ENCODE peak calls at places on chromosomes 6 and 20, in six cellular contexts. One of them, this sample, is unnamed.

GRCh38 chr20:61913423-61914225 is 152.1 kb downstream of the TAF4 start:
- DNase-seq in stomach: no peak
- DNase-seq in HepG2: no peak
- DNase-seq in ovary: no peak
- DNase-seq in A549: no peak
- DNase-seq in IMR-90: no peak
- DNase-seq in this sample: no peak

GRCh38 chr20:31523361-31524283 is 9.4 kb downstream of the HM13 start:
- DNase-seq in stomach: no peak
- DNase-seq in HepG2: no peak
- DNase-seq in IMR-90: peak; percentile 23
- DNase-seq in ovary: no peak
- DNase-seq in A549: no peak
- DNase-seq in this sample: peak; percentile 42

GRCh38 chr6:5287205-5287965 is 26.1 kb downstream of the FARS2 start:
- DNase-seq in A549: no peak
- DNase-seq in ovary: no peak
- DNase-seq in HepG2: no peak
- DNase-seq in IMR-90: peak; percentile 88
- DNase-seq in stomach: no peak
- DNase-seq in this sample: peak; percentile 36

GRCh38 chr6:169777896-169778295 is 26.5 kb downstream of the ERMARD start:
- DNase-seq in ovary: no peak
- DNase-seq in A549: no peak
- DNase-seq in HepG2: no peak
- DNase-seq in IMR-90: no peak
- DNase-seq in stomach: no peak
- DNase-seq in this sample: no peak

GRCh38 chr20:30812739-30813411 is 444.6 kb upstream of the DEFB115 start:
- DNase-seq in stomach: no peak
- DNase-seq in A549: no peak
- DNase-seq in ovary: no peak
- DNase-seq in HepG2: no peak
- DNase-seq in IMR-90: no peak
- DNase-seq in this sample: no peak

GRCh38 chr20:15711177-15711576 is 862.1 kb downstream of the KIF16B start:
- DNase-seq in ovary: no peak
- DNase-seq in stomach: no peak
- DNase-seq in A549: no peak
- DNase-seq in HepG2: no peak
- DNase-seq in IMR-90: no peak
- DNase-seq in this sample: no peak

GRCh38 chr20:57243480-57244220 is 22.8 kb downstream of the BMP7 start:
- DNase-seq in HepG2: no peak
- DNase-seq in IMR-90: no peak
- DNase-seq in A549: no peak
- DNase-seq in stomach: no peak
- DNase-seq in ovary: no peak
- DNase-seq in this sample: no peak

GRCh38 chr6:127462391-127462790 is 3.2 kb upstream of the KIAA0408 start:
- DNase-seq in IMR-90: peak; percentile 10
- DNase-seq in stomach: no peak
- DNase-seq in HepG2: no peak
- DNase-seq in A549: peak; percentile 3
- DNase-seq in ovary: no peak
- DNase-seq in this sample: no peak

GRCh38 chr20:41275181-41275793 is 42.2 kb downstream of the ZHX3 start:
- DNase-seq in stomach: peak; percentile 38
- DNase-seq in HepG2: no peak
- DNase-seq in IMR-90: peak; percentile 73
- DNase-seq in A549: no peak
- DNase-seq in ovary: no peak
- DNase-seq in this sample: no peak

GRCh38 chr6:145929037-145929633 is 35.0 kb downstream of the SHPRH start:
- DNase-seq in A549: peak; percentile 1
- DNase-seq in stomach: no peak
- DNase-seq in IMR-90: peak; percentile 60
- DNase-seq in HepG2: peak; percentile 49
- DNase-seq in ovary: no peak
- DNase-seq in this sample: no peak

GRCh38 chr6:42933195-42933594 is 3.9 kb downstream of the CNPY3 start:
- DNase-seq in stomach: no peak
- DNase-seq in HepG2: no peak
- DNase-seq in IMR-90: no peak
- DNase-seq in A549: no peak
- DNase-seq in ovary: no peak
- DNase-seq in this sample: no peak

GRCh38 chr6:108676555-108676954 is 115.8 kb downstream of the FOXO3 start:
- DNase-seq in stomach: no peak
- DNase-seq in IMR-90: no peak
- DNase-seq in A549: no peak
- DNase-seq in HepG2: no peak
- DNase-seq in ovary: no peak
- DNase-seq in this sample: no peak

GRCh38 chr20:35721621-35722020 is 20.4 kb downstream of the RBM39 start:
- DNase-seq in stomach: no peak
- DNase-seq in A549: no peak
- DNase-seq in ovary: no peak
- DNase-seq in IMR-90: no peak
- DNase-seq in HepG2: no peak
- DNase-seq in this sample: no peak

GRCh38 chr20:35720165-35721123 is 21.2 kb downstream of the ROMO1 start:
- DNase-seq in stomach: no peak
- DNase-seq in ovary: no peak
- DNase-seq in HepG2: no peak
- DNase-seq in IMR-90: no peak
- DNase-seq in A549: no peak
- DNase-seq in this sample: no peak

GRCh38 chr20:35719717-35720116 is 20.5 kb downstream of the ROMO1 start:
- DNase-seq in HepG2: no peak
- DNase-seq in A549: no peak
- DNase-seq in stomach: no peak
- DNase-seq in ovary: no peak
- DNase-seq in IMR-90: no peak
- DNase-seq in this sample: no peak

GRCh38 chr20:35718972-35719635 is 19.9 kb downstream of the ROMO1 start:
- DNase-seq in stomach: no peak
- DNase-seq in IMR-90: no peak
- DNase-seq in A549: no peak
- DNase-seq in ovary: no peak
- DNase-seq in HepG2: no peak
- DNase-seq in this sample: no peak

DNA sequence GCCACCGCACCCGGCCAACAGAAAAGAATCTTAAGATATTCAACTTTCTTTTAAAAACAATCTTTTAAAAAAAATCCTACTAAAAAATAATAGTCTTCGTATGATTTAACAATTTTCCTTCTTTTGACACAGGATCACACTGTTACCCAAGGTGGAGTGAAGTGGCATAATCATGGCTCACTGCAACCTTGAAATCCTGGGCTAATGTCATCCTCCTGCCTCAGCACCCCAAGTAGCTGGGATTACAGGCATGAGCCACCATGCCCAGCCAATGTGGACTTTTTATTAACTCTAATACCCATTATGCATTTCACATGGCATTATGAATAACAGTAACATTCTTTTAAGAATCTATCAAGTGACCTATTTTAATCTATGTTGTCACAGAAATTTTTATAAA is 20.8 kb downstream of the RBM39 start:
- DNase-seq in stomach: no peak
- DNase-seq in IMR-90: no peak
- DNase-seq in A549: no peak
- DNase-seq in HepG2: no peak
- DNase-seq in ovary: no peak
- DNase-seq in this sample: no peak
- TF ChIP-seq POLR2A in stomach: no peak
- TF ChIP-seq POLR2A in IMR-90: no peak
- TF ChIP-seq POLR2A in A549: no peak
- TF ChIP-seq POLR2A in HepG2: no peak
- TF ChIP-seq POLR2A in ovary: no peak
- TF ChIP-seq POLR2A in this sample: no peak

DNA sequence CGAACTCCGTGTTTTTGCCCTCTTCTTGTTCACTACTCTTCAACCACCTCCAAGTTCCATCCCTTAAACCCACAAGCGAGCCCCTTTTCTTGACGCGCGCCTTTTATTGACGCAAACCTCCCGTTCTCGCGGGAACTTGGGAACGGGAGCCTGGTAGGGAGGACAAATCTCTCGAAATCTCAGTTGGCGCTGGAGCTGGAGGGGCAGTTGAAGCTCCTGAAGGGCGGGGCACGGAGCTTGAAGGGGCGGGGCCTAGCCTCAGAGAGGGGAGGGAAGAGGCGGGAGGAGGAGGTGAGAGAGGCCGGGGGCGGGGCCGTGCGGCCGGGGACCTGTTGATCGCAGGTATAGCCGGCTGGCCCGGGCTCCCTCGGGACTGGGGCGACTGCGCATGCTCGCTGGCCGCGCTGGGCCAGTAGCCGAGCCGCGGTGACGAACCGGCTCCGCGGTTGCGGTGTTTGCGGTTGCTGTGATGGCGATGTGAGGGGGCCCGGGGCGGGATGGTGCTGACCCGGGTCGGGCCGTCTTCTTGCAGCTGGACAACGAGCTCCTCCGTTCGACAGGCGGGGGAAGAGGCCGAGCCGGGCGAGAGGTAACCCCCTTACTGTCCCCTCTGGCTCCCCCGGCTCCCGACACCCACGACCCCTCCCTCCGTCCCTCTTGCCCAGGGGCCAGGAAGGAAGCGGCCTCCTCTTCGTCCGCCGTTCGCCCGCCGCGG is at the start of gene FAM135A:
- DNase-seq in stomach: peak; percentile 100
- DNase-seq in A549: peak; percentile 76
- DNase-seq in ovary: peak; percentile 99
- DNase-seq in HepG2: peak; percentile 97
- DNase-seq in IMR-90: peak; percentile 96
- DNase-seq in this sample: peak; percentile 98
- TF ChIP-seq POLR2A in stomach: peak; percentile 27
- TF ChIP-seq POLR2A in A549: peak; percentile 80
- TF ChIP-seq POLR2A in ovary: peak; percentile 52
- TF ChIP-seq POLR2A in HepG2: peak; percentile 77
- TF ChIP-seq POLR2A in IMR-90: peak; percentile 79
- TF ChIP-seq POLR2A in this sample: peak; percentile 62

DNA sequence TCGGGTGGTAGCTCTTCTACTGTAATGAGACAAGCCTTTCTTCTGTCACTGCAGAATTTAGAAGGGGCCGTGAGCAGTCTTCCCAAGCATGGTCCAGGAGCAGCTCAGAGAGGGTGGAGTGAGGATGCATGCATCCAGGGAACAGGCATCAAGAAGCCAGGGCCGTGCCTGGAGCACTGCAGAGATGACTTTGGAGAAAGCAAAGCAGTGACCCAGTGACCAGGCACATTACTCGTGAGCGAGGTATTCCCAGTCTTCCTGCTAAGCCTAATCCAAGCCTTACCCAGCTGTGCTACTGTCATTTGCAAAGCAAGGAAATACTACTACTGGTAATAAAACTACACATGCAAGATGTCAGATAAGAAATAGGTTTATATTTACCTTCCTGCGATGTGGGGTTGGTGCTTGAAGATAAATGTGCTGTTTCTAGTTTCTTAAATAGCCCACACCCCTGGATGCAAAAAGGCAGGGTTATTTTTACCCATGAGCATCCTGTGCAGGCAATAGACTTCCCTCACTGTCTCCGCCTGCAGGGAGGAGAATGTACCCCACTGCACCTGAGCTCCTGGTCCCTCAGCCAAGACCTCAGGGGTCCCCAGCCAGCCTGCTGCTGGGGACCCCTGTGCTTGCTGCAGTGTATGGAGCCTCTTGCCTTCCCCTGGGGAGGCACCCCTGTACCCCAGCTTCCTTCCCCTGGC is 62.9 kb downstream of the SSR1 start:
- DNase-seq in HepG2: no peak
- DNase-seq in A549: no peak
- DNase-seq in stomach: no peak
- DNase-seq in ovary: no peak
- DNase-seq in IMR-90: peak; percentile 59
- DNase-seq in this sample: no peak
- TF ChIP-seq POLR2A in HepG2: no peak
- TF ChIP-seq POLR2A in A549: no peak
- TF ChIP-seq POLR2A in stomach: no peak
- TF ChIP-seq POLR2A in ovary: no peak
- TF ChIP-seq POLR2A in IMR-90: no peak
- TF ChIP-seq POLR2A in this sample: no peak

GRCh38 chr6:10837997-10838793 is at the start of gene MAK:
- DNase-seq in ovary: peak; percentile 85
- DNase-seq in IMR-90: peak; percentile 67
- DNase-seq in HepG2: peak; percentile 90
- DNase-seq in A549: peak; percentile 80
- DNase-seq in stomach: peak; percentile 88
- DNase-seq in this sample: peak; percentile 84
- TF ChIP-seq POLR2A in ovary: peak; percentile 61
- TF ChIP-seq POLR2A in IMR-90: no peak
- TF ChIP-seq POLR2A in HepG2: peak; percentile 36
- TF ChIP-seq POLR2A in A549: no peak
- TF ChIP-seq POLR2A in stomach: no peak
- TF ChIP-seq POLR2A in this sample: peak; percentile 15

DNA sequence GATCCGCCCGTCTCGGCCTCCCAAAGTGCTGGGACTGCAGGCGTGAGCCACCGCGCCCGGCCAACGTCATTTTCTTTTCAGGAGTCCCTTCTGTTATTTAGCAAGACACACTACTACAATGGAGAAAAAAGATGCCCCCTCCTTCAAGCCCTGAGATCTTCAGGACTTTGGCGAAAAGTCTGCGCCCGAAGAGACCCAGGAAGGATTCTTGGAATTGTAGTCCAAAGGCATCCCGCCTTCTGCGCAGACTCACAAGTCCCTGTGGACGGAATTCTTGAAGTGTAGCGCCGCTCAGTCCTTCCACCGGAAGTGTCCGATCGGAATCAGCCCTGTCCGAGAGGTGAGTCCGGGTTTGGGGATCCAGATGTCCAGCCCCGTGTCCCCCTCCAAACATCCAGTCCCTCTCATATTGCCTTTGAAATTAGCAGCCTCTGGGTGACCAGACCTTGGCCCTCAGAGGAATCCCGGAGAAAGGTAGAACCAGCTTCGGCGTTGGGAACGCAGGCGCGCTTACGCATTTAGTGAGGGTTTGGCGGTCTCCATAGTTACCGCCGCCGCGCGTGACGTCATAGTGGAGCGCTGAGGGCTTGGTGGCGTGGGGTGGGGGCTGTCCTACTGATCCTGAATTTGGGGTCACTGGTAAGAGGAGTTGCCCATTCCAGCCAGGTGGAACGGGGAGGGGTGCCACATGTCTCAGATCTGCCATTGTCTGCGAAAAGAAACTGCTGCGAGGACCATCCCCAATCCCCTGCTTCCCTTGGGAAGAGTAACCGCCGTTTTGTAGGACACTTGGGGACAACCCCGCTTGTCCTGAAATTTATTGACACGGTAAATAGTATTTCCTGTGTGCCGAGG is 490 bp downstream of the ZNF165 start:
- DNase-seq in stomach: peak; percentile 95
- DNase-seq in A549: peak; percentile 77
- DNase-seq in ovary: peak; percentile 94
- DNase-seq in IMR-90: peak; percentile 98
- DNase-seq in HepG2: peak; percentile 95
- DNase-seq in this sample: peak; percentile 97
- TF ChIP-seq POLR2A in stomach: no peak
- TF ChIP-seq POLR2A in A549: no peak
- TF ChIP-seq POLR2A in ovary: peak; percentile 51
- TF ChIP-seq POLR2A in IMR-90: peak; percentile 14
- TF ChIP-seq POLR2A in HepG2: peak; percentile 55
- TF ChIP-seq POLR2A in this sample: peak; percentile 48

This sample was measured in heart left ventricle.